ENCODE peak calls at places on chromosomes 1 and 21, in five cellular contexts. N is amygdala; F is HEK293T; X is CD4-positive, alpha-beta memory T cell; A is A172. L is an unnamed sample.

GRCh38 chr1:219031821-219032220 is 141.9 kb upstream of the LYPLAL1 start:
- DNase-seq in A (no peak), X (no peak), N (no peak), F (no peak), L (peak)

GRCh38 chr1:171424494-171424893 is 60.8 kb upstream of the PRRC2C start:
- DNase-seq in A (no peak), X (no peak), F (no peak), N (no peak), L (no peak)

GRCh38 chr1:57423135-57424131 is at the start of gene DAB1:
- DNase-seq in N (no peak), A (no peak), F (peak), X (peak), L (no peak)

GRCh38 chr1:167987174-167987573 is 50.3 kb upstream of the MPC2 start:
- DNase-seq in A (no peak), X (no peak), N (no peak), F (no peak), L (no peak)

GRCh38 chr1:21200767-21201166 is 24.1 kb upstream of the EIF4G3 start:
- DNase-seq in X (no peak), A (peak), F (no peak), N (no peak), L (peak)

GRCh38 chr1:6307099-6307498 is 46.2 kb upstream of the GPR153 start:
- DNase-seq in F (no peak), N (no peak), X (no peak), A (no peak), L (no peak)

GRCh38 chr1:93746009-93746408 is 64.4 kb upstream of the BCAR3 start:
- DNase-seq in A (no peak), N (no peak), F (no peak), X (no peak), L (no peak)

GRCh38 chr1:44808063-44808937 is at the start of gene BTBD19:
- DNase-seq in A (peak), N (peak), X (no peak), F (peak), L (peak)

GRCh38 chr1:20486457-20487235 is 636 bp upstream of the CAMK2N1 start:
- DNase-seq in X (no peak), A (no peak), F (peak), N (peak), L (no peak)

GRCh38 chr1:103333141-103333540 is 192.4 kb upstream of the RNPC3 start:
- DNase-seq in X (no peak), F (no peak), A (no peak), N (no peak), L (no peak)

GRCh38 chr21:42191978-42192595 is 26.9 kb upstream of the ABCG1 start:
- DNase-seq in A (peak), N (no peak), F (no peak), X (no peak), L (no peak)

GRCh38 chr1:153985341-153985912 is 712 bp downstream of the RAB13 start:
- DNase-seq in N (no peak), F (no peak), A (peak), X (no peak), L (peak)

GRCh38 chr1:37914719-37915483 is 32.0 kb downstream of the INPP5B start:
- DNase-seq in F (no peak), N (no peak), X (no peak), A (no peak), L (no peak)

GRCh38 chr1:78687914-78688313 is 38.3 kb downstream of the IFI44 start:
- DNase-seq in N (no peak), A (no peak), F (no peak), X (no peak), L (no peak)

GRCh38 chr1:918843-919242 is 4.9 kb upstream of the SAMD11 start:
- DNase-seq in N (no peak), F (no peak), A (no peak), X (no peak), L (no peak)

GRCh38 chr1:151311589-151312331 is 15.5 kb downstream of the PI4KB start:
- DNase-seq in N (no peak), X (peak), A (peak), F (peak), L (peak)

GRCh38 chr1:2060082-2060481 is 9.9 kb downstream of the PRKCZ start:
- DNase-seq in A (no peak), X (no peak), N (no peak), F (no peak), L (no peak)

GRCh38 chr1:24584103-24584764 is 28.3 kb downstream of the NCMAP start:
- DNase-seq in F (no peak), A (no peak), N (no peak), X (no peak), L (no peak)